ENCODE peak calls at places on chromosomes 12 and 14, in six cellular contexts. X, M, R, F, L and S are unnamed samples.

GRCh38 chr14:49946320-49947141 is 53.6 kb downstream of the ARF6 start:
- DNase-seq in X (no peak), M (peak; percentile 63), R (no peak), F (peak; percentile 80), L (no peak), S (peak; percentile 93)

GRCh38 chr12:93186131-93186530 is 191.6 kb upstream of the NUDT4 start:
- DNase-seq in X (no peak), M (no peak), R (no peak), F (peak; percentile 71), L (no peak), S (no peak)

GRCh38 chr14:52738409-52738808 is 8.4 kb downstream of the STYX start:
- DNase-seq in X (no peak), M (no peak), R (no peak), F (no peak), L (no peak), S (no peak)

GRCh38 chr14:64628940-64629403 is 75.3 kb upstream of the PLEKHG3 start:
- DNase-seq in X (no peak), M (peak; percentile 30), R (no peak), F (peak; percentile 96), L (no peak), S (peak; percentile 92)

GRCh38 chr14:58978336-58978735 is 210.1 kb upstream of the DAAM1 start:
- DNase-seq in X (no peak), M (no peak), R (no peak), F (no peak), L (no peak), S (no peak)

GRCh38 chr12:86634706-86635410 is 378.7 kb upstream of the MGAT4C start:
- DNase-seq in X (no peak), M (no peak), R (no peak), F (no peak), L (no peak), S (peak; percentile 87)

GRCh38 chr12:65965358-65965757 is 141.1 kb downstream of the HMGA2 start:
- DNase-seq in X (no peak), M (no peak), R (no peak), F (peak; percentile 34), L (no peak), S (peak; percentile 70)

GRCh38 chr12:57726884-57727757 is 11.4 kb downstream of the AGAP2 start:
- DNase-seq in X (no peak), M (no peak), R (no peak), F (peak; percentile 69), L (no peak), S (no peak)

GRCh38 chr12:94429633-94430032 is 30.0 kb downstream of the CEP83 start:
- DNase-seq in X (peak; percentile 29), M (no peak), R (no peak), F (no peak), L (no peak), S (no peak)

GRCh38 chr12:65787056-65787855 is 37.0 kb upstream of the HMGA2 start:
- DNase-seq in X (no peak), M (no peak), R (no peak), F (no peak), L (no peak), S (no peak)

GRCh38 chr12:15956010-15956409 is 44.9 kb downstream of the DERA start:
- DNase-seq in X (no peak), M (no peak), R (no peak), F (no peak), L (no peak), S (peak; percentile 5)

GRCh38 chr14:92867246-92867925 is 55.6 kb upstream of the CHGA start:
- DNase-seq in X (no peak), M (no peak), R (no peak), F (no peak), L (no peak), S (no peak)

GRCh38 chr12:15323530-15323929 is 1.2 kb downstream of the PTPRO start:
- DNase-seq in X (no peak), M (no peak), R (no peak), F (no peak), L (no peak), S (no peak)

GRCh38 chr12:122081697-122082221 is 3.2 kb downstream of the MLXIP start:
- DNase-seq in X (peak; percentile 50), M (no peak), R (no peak), F (peak; percentile 65), L (peak; percentile 54), S (peak; percentile 14)

GRCh38 chr14:105477659-105478623 is 3.3 kb downstream of the CRIP2 start:
- DNase-seq in X (no peak), M (no peak), R (no peak), F (no peak), L (no peak), S (no peak)

GRCh38 chr12:6333029-6333428 is 8.8 kb downstream of the TNFRSF1A start:
- DNase-seq in X (no peak), M (no peak), R (no peak), F (no peak), L (no peak), S (no peak)

GRCh38 chr12:6333566-6333965 is 8.3 kb downstream of the TNFRSF1A start:
- DNase-seq in X (no peak), M (no peak), R (no peak), F (peak; percentile 95), L (no peak), S (no peak)

GRCh38 chr12:6330999-6331714 is 10.7 kb downstream of the TNFRSF1A start:
- DNase-seq in X (no peak), M (no peak), R (no peak), F (no peak), L (no peak), S (no peak)

GRCh38 chr12:6334359-6334758 is 7.5 kb downstream of the TNFRSF1A start:
- DNase-seq in X (no peak), M (no peak), R (no peak), F (no peak), L (no peak), S (no peak)

GRCh38 chr12:6332459-6332858 is 9.4 kb downstream of the TNFRSF1A start:
- DNase-seq in X (no peak), M (no peak), R (no peak), F (peak; percentile 81), L (no peak), S (peak; percentile 92)
- H3K4me2 ChIP-seq in X (no peak overlapping the region), M (peak overlapping the region; percentile 88), R (no peak overlapping the region), F (no peak overlapping the region), L (no peak overlapping the region), S (peak overlapping the region; percentile 18)

GRCh38 chr14:71398450-71398849 is 491.2 kb downstream of the PCNX1 start:
- DNase-seq in X (no peak), M (no peak), R (no peak), F (no peak), L (no peak), S (no peak)

GRCh38 chr14:71403673-71404072 is 496.4 kb downstream of the PCNX1 start:
- DNase-seq in X (peak; percentile 28), M (peak; percentile 47), R (peak; percentile 2), F (peak; percentile 33), L (peak; percentile 68), S (peak; percentile 51)

GRCh38 chr14:71399057-71399487 is 491.8 kb downstream of the PCNX1 start:
- DNase-seq in X (no peak), M (no peak), R (no peak), F (peak; percentile 26), L (no peak), S (no peak)

GRCh38 chr14:71397371-71397770 is 490.1 kb downstream of the PCNX1 start:
- DNase-seq in X (no peak), M (peak; percentile 19), R (no peak), F (peak; percentile 27), L (no peak), S (no peak)

DNA sequence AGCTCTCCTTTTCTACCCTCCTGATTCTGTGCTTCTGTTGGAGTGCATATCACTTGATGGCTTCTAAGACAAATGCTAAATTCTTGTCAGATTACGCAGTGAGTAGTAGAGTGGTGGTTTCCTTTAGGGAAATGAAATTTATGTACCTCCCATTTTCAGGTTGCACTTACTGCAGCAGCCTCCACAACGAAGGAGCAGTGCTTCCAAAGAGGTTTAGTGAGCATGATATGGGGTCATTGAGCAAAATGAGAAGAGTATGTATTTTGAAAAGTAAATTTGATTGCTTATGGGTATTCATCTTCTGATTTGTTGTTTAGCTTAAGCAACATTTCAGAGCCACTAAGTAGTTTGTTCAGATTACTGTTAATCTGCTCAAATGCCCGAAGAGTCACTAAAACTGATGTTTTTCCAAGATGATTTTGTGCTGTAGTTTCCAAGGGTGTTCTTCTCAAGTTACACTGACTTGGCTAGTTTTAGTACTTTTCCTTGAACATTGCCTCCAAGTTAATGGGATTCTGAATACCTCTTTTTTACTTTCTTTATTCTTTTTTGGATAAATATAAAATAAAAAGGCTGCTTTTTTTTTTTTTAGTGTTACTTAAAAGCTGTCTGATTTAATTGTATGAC is 493.7 kb downstream of the PCNX1 start:
- DNase-seq in X (no peak), M (no peak), R (no peak), F (peak; percentile 38), L (no peak), S (no peak)
- H3K9ac ChIP-seq in X (no peak overlapping the region), M (peak overlapping the region; percentile 30), R (no peak overlapping the region), F (peak overlapping the region; percentile 17), L (no peak overlapping the region), S (no peak overlapping the region)

GRCh38 chr14:98458702-98459101 is 813.3 kb downstream of the BCL11B start:
- DNase-seq in X (no peak), M (no peak), R (no peak), F (no peak), L (no peak), S (no peak)
- H3K9me2 ChIP-seq in X (no peaks in the 10 kb centered on the region), M (no peaks in the 10 kb centered on the region), R (no peaks in the 10 kb centered on the region), F (no peaks in the 10 kb centered on the region), L (no peaks in the 10 kb centered on the region), S (no peaks in the 10 kb centered on the region)

GRCh38 chr12:46265734-46266133 is 3.1 kb downstream of the SLC38A1 start:
- DNase-seq in X (no peak), M (no peak), R (no peak), F (no peak), L (no peak), S (no peak)

GRCh38 chr12:46263140-46264017 is 5.5 kb downstream of the SLC38A1 start:
- DNase-seq in X (no peak), M (no peak), R (no peak), F (no peak), L (no peak), S (no peak)

GRCh38 chr12:46266382-46266791 is 2.5 kb downstream of the SLC38A1 start:
- DNase-seq in X (peak; percentile 18), M (peak; percentile 41), R (no peak), F (peak; percentile 46), L (peak; percentile 64), S (peak; percentile 77)

GRCh38 chr12:46264057-46264456 is 4.8 kb downstream of the SLC38A1 start:
- DNase-seq in X (no peak), M (no peak), R (no peak), F (peak; percentile 64), L (no peak), S (no peak)

GRCh38 chr12:46265102-46265501 is 3.7 kb downstream of the SLC38A1 start:
- DNase-seq in X (no peak), M (no peak), R (no peak), F (peak; percentile 5), L (no peak), S (no peak)
- H3K4me2 ChIP-seq in X (peak overlapping the region; percentile 93), M (peak overlapping the region; percentile 85), R (peak overlapping the region; percentile 83), F (peak overlapping the region; percentile 90), L (peak overlapping the region; percentile 83), S (peak overlapping the region; percentile 99)